ENCODE peak calls at places on chromosome 3, in four cellular contexts. W is fibroblast of lung, M is fibroblast of the aortic adventitia, N is choroid plexus epithelial cell. P is an unnamed sample.

GRCh38 chr3:151263126-151263525 is 15.2 kb downstream of the P2RY14 start:
- DNase-seq in W (no peak), M (peak; percentile 27), N (no peak), P (no peak)

GRCh38 chr3:12343091-12343494 is 54.2 kb downstream of the PPARG start:
- DNase-seq in W (peak; percentile 51), M (no peak), N (peak; percentile 26), P (no peak)

GRCh38 chr3:138861755-138862333 is 27.1 kb upstream of the PIK3CB start:
- DNase-seq in W (peak; percentile 12), M (peak; percentile 39), N (peak; percentile 86), P (peak; percentile 55)

GRCh38 chr3:197309528-197310361 is 11.3 kb upstream of the DLG1 start:
- DNase-seq in W (peak; percentile 95), M (peak; percentile 95), N (peak; percentile 96), P (peak; percentile 92)

GRCh38 chr3:65402597-65402996 is 636.1 kb downstream of the MAGI1 start:
- DNase-seq in W (peak; percentile 82), M (peak; percentile 69), N (peak; percentile 67), P (peak; percentile 91)

GRCh38 chr3:186187876-186188275 is 79.0 kb upstream of the ETV5 start:
- DNase-seq in W (no peak), M (no peak), N (no peak), P (no peak)

GRCh38 chr3:167882057-167882667 is 146.6 kb downstream of the SERPINI1 start:
- DNase-seq in W (peak; percentile 79), M (peak; percentile 77), N (peak; percentile 77), P (peak; percentile 49)

GRCh38 chr3:33787328-33788009 is 11.0 kb upstream of the PDCD6IP start:
- DNase-seq in W (peak; percentile 77), M (peak; percentile 80), N (peak; percentile 84), P (peak; percentile 74)

GRCh38 chr3:143974181-143974876 is 2.7 kb downstream of the DIPK2A start:
- DNase-seq in W (peak; percentile 26), M (peak; percentile 33), N (no peak), P (no peak)

GRCh38 chr3:133413166-133414020 is 13.5 kb downstream of the BFSP2 start:
- DNase-seq in W (peak; percentile 61), M (peak; percentile 34), N (peak; percentile 61), P (peak; percentile 53)

DNA sequence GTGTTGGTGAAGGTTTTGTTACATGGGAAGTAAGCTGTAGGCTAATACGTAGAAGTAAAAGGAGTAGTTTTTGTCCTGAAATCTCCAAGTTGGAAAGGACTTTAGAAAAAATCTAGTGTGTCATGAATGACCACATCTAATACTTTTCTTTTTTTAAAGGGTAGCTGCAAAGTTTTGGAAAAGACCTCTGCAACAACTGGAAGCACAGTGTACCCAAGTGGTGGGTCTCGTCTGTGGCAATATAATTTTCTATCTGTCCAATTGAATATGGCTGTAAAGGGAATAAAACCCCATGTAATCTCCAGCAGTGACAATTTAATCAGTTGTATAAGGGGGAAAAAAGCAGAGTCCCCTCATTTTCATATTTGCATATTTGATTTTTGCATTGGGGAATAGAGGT is 531.2 kb downstream of the ZIC1 start:
- DNase-seq in W (peak; percentile 38), M (peak; percentile 44), N (peak; percentile 48), P (no peak)
- TF ChIP-seq CTCF in W (no peak), M (peak; percentile 16), N (peak; percentile 35), P (no peak)

GRCh38 chr3:49802719-49803463 is at the start of gene INKA1:
- DNase-seq in W (peak; percentile 79), M (peak; percentile 77), N (peak; percentile 84), P (peak; percentile 73)
- TF ChIP-seq CTCF in W (peak; percentile 61), M (peak; percentile 86), N (peak; percentile 88), P (peak; percentile 91)

DNA sequence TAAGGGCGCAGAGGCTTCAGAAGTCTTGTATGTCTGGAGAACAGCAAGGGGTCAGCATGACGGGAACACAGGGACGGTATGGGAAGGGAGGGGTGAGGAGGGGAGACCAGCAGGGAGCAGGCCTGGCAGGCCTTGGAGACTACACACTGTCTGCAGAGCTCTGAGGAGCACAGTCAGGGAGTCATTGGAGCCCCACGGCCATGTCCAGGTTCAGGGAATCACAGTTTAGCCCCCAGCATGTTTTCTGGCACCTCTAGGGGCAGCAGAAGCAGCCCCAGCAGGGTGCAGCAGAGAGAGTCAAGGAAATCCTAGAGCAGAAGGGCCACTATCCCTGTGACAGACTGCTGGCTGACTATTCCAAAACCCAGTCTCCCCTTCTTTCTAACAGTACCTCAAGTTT is 3.2 kb downstream of the LAMP3 start:
- DNase-seq in W (no peak), M (no peak), N (no peak), P (no peak)
- TF ChIP-seq CTCF in W (no peak), M (peak; percentile 3), N (peak; percentile 50), P (peak; percentile 17)

GRCh38 chr3:159158213-159158612 is 356.4 kb downstream of the MFSD1 start:
- DNase-seq in W (no peak), M (peak; percentile 55), N (peak; percentile 36), P (no peak)
- TF ChIP-seq CTCF in W (no peak), M (peak; percentile 53), N (peak; percentile 39), P (peak; percentile 33)

GRCh38 chr3:28348637-28349396 is at the start of the genes AZI2 and ZCWPW2:
- DNase-seq in W (peak; percentile 97), M (peak; percentile 94), N (peak; percentile 99), P (peak; percentile 94)
- TF ChIP-seq CTCF in W (no peak), M (no peak), N (no peak), P (peak; percentile 49)

DNA sequence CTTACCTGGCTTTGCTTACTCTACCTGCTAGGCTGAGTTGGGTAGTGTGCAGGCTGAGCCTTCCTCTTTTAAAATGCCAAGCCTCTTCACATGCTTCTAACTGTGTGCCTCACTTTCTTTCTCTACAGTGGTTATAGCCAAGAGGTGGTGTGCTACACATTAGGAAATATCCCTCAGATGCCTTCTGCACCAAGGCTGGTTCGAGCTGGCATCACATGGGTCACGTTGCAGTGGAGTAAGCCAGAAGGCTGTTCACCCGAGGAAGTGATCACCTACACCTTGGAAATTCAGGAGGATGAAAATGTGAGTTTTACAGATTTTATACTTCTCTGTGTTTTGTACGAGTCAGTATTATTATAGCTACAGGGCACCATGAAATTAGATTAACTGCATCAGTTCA is 117.8 kb downstream of the GHSR start:
- DNase-seq in W (no peak), M (no peak), N (no peak), P (no peak)
- TF ChIP-seq CTCF in W (no peak), M (no peak), N (no peak), P (no peak)

GRCh38 chr3:51390186-51390585 is 899 bp upstream of the RBM15B start:
- DNase-seq in W (no peak), M (no peak), N (no peak), P (no peak)

GRCh38 chr3:51386852-51387229 is 1.8 kb downstream of the MANF start:
- DNase-seq in W (no peak), M (no peak), N (no peak), P (no peak)

GRCh38 chr3:51389423-51390183 is 1.5 kb upstream of the RBM15B start:
- DNase-seq in W (peak; percentile 46), M (peak; percentile 43), N (peak; percentile 71), P (peak; percentile 22)

GRCh38 chr3:51386159-51386851 is 1.2 kb downstream of the MANF start:
- DNase-seq in W (no peak), M (no peak), N (no peak), P (no peak)

GRCh38 chr3:51388286-51389029 is 2.6 kb upstream of the RBM15B start:
- DNase-seq in W (no peak), M (no peak), N (peak; percentile 34), P (peak; percentile 22)
- TF ChIP-seq CTCF in W (peak; percentile 13), M (peak; percentile 35), N (peak; percentile 35), P (peak; percentile 40)

GRCh38 chr3:146382386-146382785 is 87.0 kb downstream of the PLSCR2 start:
- DNase-seq in W (peak; percentile 66), M (peak; percentile 48), N (peak; percentile 72), P (peak; percentile 19)
- TF ChIP-seq CTCF in W (peak; percentile 9), M (peak; percentile 41), N (peak; percentile 61), P (peak; percentile 51)

GRCh38 chr3:11254876-11255275 is 17.3 kb upstream of the ATG7 start:
- DNase-seq in W (no peak), M (no peak), N (no peak), P (no peak)
- TF ChIP-seq CTCF in W (no peak), M (no peak), N (no peak), P (no peak)